ENCODE peak calls at places on chromosomes 16 and 17, in six cellular contexts. V, M, J, P, Q and Y are unnamed samples.

GRCh38 chr17:64627797-64628196 is 34.3 kb downstream of the SMURF2 start:
- ATAC-seq in V (no peak), M (no peak), J (no peak), P (no peak), Q (no peak), Y (no peak)

GRCh38 chr17:29742210-29742513 is 119.5 kb upstream of the CORO6 start:
- ATAC-seq in V (no peak), M (no peak), J (no peak), P (no peak), Q (no peak), Y (no peak)

GRCh38 chr17:69802045-69802740 is 272.8 kb upstream of the KCNJ16 start:
- ATAC-seq in V (no peak), M (no peak), J (peak; percentile 16), P (no peak), Q (no peak), Y (no peak)

GRCh38 chr16:89723279-89724250 is 2.2 kb downstream of the ZNF276 start:
- ATAC-seq in V (no peak), M (no peak), J (no peak), P (no peak), Q (peak; percentile 52), Y (peak; percentile 44)

GRCh38 chr17:45229681-45230409 is 8.2 kb downstream of the FMNL1 start:
- ATAC-seq in V (no peak), M (no peak), J (no peak), P (no peak), Q (no peak), Y (no peak)

GRCh38 chr17:4594406-4595349 is 10.3 kb downstream of the SMTNL2 start:
- ATAC-seq in V (peak; percentile 57), M (no peak), J (peak; percentile 71), P (no peak), Q (peak; percentile 80), Y (no peak)

GRCh38 chr17:79340286-79340685 is 265.7 kb downstream of the ENGASE start:
- ATAC-seq in V (no peak), M (no peak), J (no peak), P (no peak), Q (no peak), Y (peak; percentile 15)

GRCh38 chr17:16398270-16399267 is 16.8 kb upstream of the TRPV2 start:
- ATAC-seq in V (peak; percentile 86), M (peak; percentile 28), J (peak; percentile 40), P (no peak), Q (peak; percentile 81), Y (peak; percentile 35)

GRCh38 chr16:11099672-11100195 is 155.4 kb downstream of the CLEC16A start:
- ATAC-seq in V (no peak), M (no peak), J (no peak), P (peak; percentile 10), Q (peak; percentile 15), Y (no peak)

GRCh38 chr17:61416211-61416539 is 16.5 kb downstream of the TBX2 start:
- ATAC-seq in V (no peak), M (no peak), J (no peak), P (no peak), Q (no peak), Y (no peak)

GRCh38 chr17:38571833-38572274 is 33.9 kb downstream of the SRCIN1 start:
- ATAC-seq in V (no peak), M (no peak), J (no peak), P (no peak), Q (no peak), Y (no peak)

GRCh38 chr16:2385441-2385840 is 43.8 kb upstream of the CCNF start:
- ATAC-seq in V (peak; percentile 68), M (no peak), J (peak; percentile 89), P (no peak), Q (no peak), Y (peak; percentile 96)

GRCh38 chr16:3086596-3087242 is 12.4 kb downstream of the ZSCAN10 start:
- ATAC-seq in V (no peak), M (peak; percentile 35), J (peak; percentile 63), P (peak; percentile 16), Q (peak; percentile 12), Y (peak; percentile 46)